ENCODE peak calls at places on chromosomes 11 and 22, in eight cellular contexts. One of them, this sample, is unnamed.

GRCh38 chr11:72113170-72113808 is 794 bp upstream of the ANAPC15 start:
- DNase-seq in substantia nigra: no peak
- DNase-seq in fibroblast of lung: peak; percentile 9
- DNase-seq in stimulated activated CD8-positive, alpha-beta memory T cell treated with anti-CD3 and anti-CD28 coated beads, Interleukin-7, amount 100 ng/mL, for 1 hour: no peak
- DNase-seq in ELR: peak; percentile 99
- DNase-seq in kidney epithelial cell: no peak
- DNase-seq in choroid plexus epithelial cell: no peak
- DNase-seq in fibroblast of villous mesenchyme: peak; percentile 7
- DNase-seq in this sample: peak; percentile 17

GRCh38 chr11:2541321-2541680 is 96.5 kb downstream of the KCNQ1 start:
- DNase-seq in choroid plexus epithelial cell: no peak
- DNase-seq in stimulated activated CD8-positive, alpha-beta memory T cell treated with anti-CD3 and anti-CD28 coated beads, Interleukin-7, amount 100 ng/mL, for 1 hour: no peak
- DNase-seq in fibroblast of lung: no peak
- DNase-seq in ELR: no peak
- DNase-seq in substantia nigra: no peak
- DNase-seq in kidney epithelial cell: no peak
- DNase-seq in fibroblast of villous mesenchyme: no peak
- DNase-seq in this sample: no peak

GRCh38 chr11:13207665-13208594 is 69.7 kb upstream of the BMAL1 start:
- DNase-seq in fibroblast of villous mesenchyme: peak; percentile 91
- DNase-seq in choroid plexus epithelial cell: peak; percentile 95
- DNase-seq in fibroblast of lung: peak; percentile 91
- DNase-seq in kidney epithelial cell: peak; percentile 78
- DNase-seq in substantia nigra: no peak
- DNase-seq in stimulated activated CD8-positive, alpha-beta memory T cell treated with anti-CD3 and anti-CD28 coated beads, Interleukin-7, amount 100 ng/mL, for 1 hour: no peak
- DNase-seq in ELR: peak; percentile 76
- DNase-seq in this sample: no peak

GRCh38 chr11:128054323-128054910 is 532.9 kb downstream of the ETS1 start:
- DNase-seq in fibroblast of villous mesenchyme: no peak
- DNase-seq in ELR: peak; percentile 15
- DNase-seq in stimulated activated CD8-positive, alpha-beta memory T cell treated with anti-CD3 and anti-CD28 coated beads, Interleukin-7, amount 100 ng/mL, for 1 hour: no peak
- DNase-seq in fibroblast of lung: peak; percentile 70
- DNase-seq in kidney epithelial cell: no peak
- DNase-seq in choroid plexus epithelial cell: no peak
- DNase-seq in substantia nigra: no peak
- DNase-seq in this sample: peak; percentile 67

GRCh38 chr22:19477321-19478085 is 1.5 kb downstream of the UFD1 start:
- DNase-seq in substantia nigra: no peak
- DNase-seq in fibroblast of villous mesenchyme: no peak
- DNase-seq in ELR: peak; percentile 29
- DNase-seq in choroid plexus epithelial cell: peak; percentile 41
- DNase-seq in stimulated activated CD8-positive, alpha-beta memory T cell treated with anti-CD3 and anti-CD28 coated beads, Interleukin-7, amount 100 ng/mL, for 1 hour: no peak
- DNase-seq in kidney epithelial cell: no peak
- DNase-seq in fibroblast of lung: peak; percentile 9
- DNase-seq in this sample: no peak

GRCh38 chr11:128172046-128172878 is 415.1 kb downstream of the ETS1 start:
- DNase-seq in choroid plexus epithelial cell: peak; percentile 93
- DNase-seq in fibroblast of villous mesenchyme: peak; percentile 87
- DNase-seq in stimulated activated CD8-positive, alpha-beta memory T cell treated with anti-CD3 and anti-CD28 coated beads, Interleukin-7, amount 100 ng/mL, for 1 hour: peak; percentile 67
- DNase-seq in ELR: peak; percentile 85
- DNase-seq in fibroblast of lung: peak; percentile 71
- DNase-seq in kidney epithelial cell: peak; percentile 45
- DNase-seq in substantia nigra: peak; percentile 9
- DNase-seq in this sample: peak; percentile 86

GRCh38 chr22:30813936-30814335 is 119.3 kb downstream of the OSBP2 start:
- DNase-seq in ELR: peak; percentile 15
- DNase-seq in choroid plexus epithelial cell: no peak
- DNase-seq in kidney epithelial cell: no peak
- DNase-seq in fibroblast of villous mesenchyme: no peak
- DNase-seq in substantia nigra: no peak
- DNase-seq in stimulated activated CD8-positive, alpha-beta memory T cell treated with anti-CD3 and anti-CD28 coated beads, Interleukin-7, amount 100 ng/mL, for 1 hour: no peak
- DNase-seq in fibroblast of lung: no peak
- DNase-seq in this sample: no peak

GRCh38 chr11:6817668-6818067 is 18.2 kb upstream of the OR6A2 start:
- DNase-seq in fibroblast of lung: no peak
- DNase-seq in substantia nigra: no peak
- DNase-seq in stimulated activated CD8-positive, alpha-beta memory T cell treated with anti-CD3 and anti-CD28 coated beads, Interleukin-7, amount 100 ng/mL, for 1 hour: no peak
- DNase-seq in choroid plexus epithelial cell: peak; percentile 60
- DNase-seq in fibroblast of villous mesenchyme: no peak
- DNase-seq in kidney epithelial cell: no peak
- DNase-seq in ELR: peak; percentile 12
- DNase-seq in this sample: no peak

GRCh38 chr22:40498454-40499186 is 128.2 kb downstream of the SGSM3 start:
- DNase-seq in fibroblast of villous mesenchyme: peak; percentile 90
- DNase-seq in kidney epithelial cell: peak; percentile 94
- DNase-seq in choroid plexus epithelial cell: peak; percentile 91
- DNase-seq in ELR: peak; percentile 96
- DNase-seq in substantia nigra: no peak
- DNase-seq in stimulated activated CD8-positive, alpha-beta memory T cell treated with anti-CD3 and anti-CD28 coated beads, Interleukin-7, amount 100 ng/mL, for 1 hour: no peak
- DNase-seq in fibroblast of lung: peak; percentile 100
- DNase-seq in this sample: no peak

GRCh38 chr11:109865558-109866186 is 227.5 kb upstream of the ZC3H12C start:
- DNase-seq in kidney epithelial cell: no peak
- DNase-seq in fibroblast of villous mesenchyme: no peak
- DNase-seq in fibroblast of lung: no peak
- DNase-seq in stimulated activated CD8-positive, alpha-beta memory T cell treated with anti-CD3 and anti-CD28 coated beads, Interleukin-7, amount 100 ng/mL, for 1 hour: no peak
- DNase-seq in choroid plexus epithelial cell: no peak
- DNase-seq in substantia nigra: no peak
- DNase-seq in ELR: peak; percentile 7
- DNase-seq in this sample: no peak

GRCh38 chr11:44224867-44225501 is 85.0 kb downstream of the ALX4 start:
- DNase-seq in stimulated activated CD8-positive, alpha-beta memory T cell treated with anti-CD3 and anti-CD28 coated beads, Interleukin-7, amount 100 ng/mL, for 1 hour: no peak
- DNase-seq in fibroblast of lung: no peak
- DNase-seq in choroid plexus epithelial cell: no peak
- DNase-seq in substantia nigra: no peak
- DNase-seq in ELR: no peak
- DNase-seq in fibroblast of villous mesenchyme: no peak
- DNase-seq in kidney epithelial cell: no peak
- DNase-seq in this sample: no peak

GRCh38 chr22:20463324-20464095 is 25.9 kb upstream of the SCARF2 start:
- DNase-seq in stimulated activated CD8-positive, alpha-beta memory T cell treated with anti-CD3 and anti-CD28 coated beads, Interleukin-7, amount 100 ng/mL, for 1 hour: no peak
- DNase-seq in kidney epithelial cell: no peak
- DNase-seq in choroid plexus epithelial cell: no peak
- DNase-seq in substantia nigra: no peak
- DNase-seq in fibroblast of lung: no peak
- DNase-seq in ELR: no peak
- DNase-seq in fibroblast of villous mesenchyme: no peak
- DNase-seq in this sample: peak; percentile 27

GRCh38 chr11:68020575-68020974 is 9.9 kb upstream of the NDUFS8 start:
- DNase-seq in stimulated activated CD8-positive, alpha-beta memory T cell treated with anti-CD3 and anti-CD28 coated beads, Interleukin-7, amount 100 ng/mL, for 1 hour: no peak
- DNase-seq in choroid plexus epithelial cell: peak; percentile 51
- DNase-seq in fibroblast of villous mesenchyme: peak; percentile 25
- DNase-seq in ELR: peak; percentile 70
- DNase-seq in fibroblast of lung: no peak
- DNase-seq in substantia nigra: no peak
- DNase-seq in kidney epithelial cell: no peak
- DNase-seq in this sample: no peak

GRCh38 chr11:1195690-1196515 is 27.0 kb upstream of the MUC5B start:
- DNase-seq in fibroblast of villous mesenchyme: no peak
- DNase-seq in substantia nigra: no peak
- DNase-seq in fibroblast of lung: no peak
- DNase-seq in stimulated activated CD8-positive, alpha-beta memory T cell treated with anti-CD3 and anti-CD28 coated beads, Interleukin-7, amount 100 ng/mL, for 1 hour: no peak
- DNase-seq in choroid plexus epithelial cell: no peak
- DNase-seq in kidney epithelial cell: no peak
- DNase-seq in ELR: no peak
- DNase-seq in this sample: no peak

GRCh38 chr11:97865424-97866012 is 1155.2 kb upstream of the CNTN5 start:
- DNase-seq in stimulated activated CD8-positive, alpha-beta memory T cell treated with anti-CD3 and anti-CD28 coated beads, Interleukin-7, amount 100 ng/mL, for 1 hour: no peak
- DNase-seq in kidney epithelial cell: no peak
- DNase-seq in choroid plexus epithelial cell: no peak
- DNase-seq in fibroblast of lung: no peak
- DNase-seq in fibroblast of villous mesenchyme: no peak
- DNase-seq in substantia nigra: no peak
- DNase-seq in ELR: no peak
- DNase-seq in this sample: no peak

GRCh38 chr11:61152816-61153592 is 8.2 kb downstream of the VPS37C start:
- DNase-seq in substantia nigra: no peak
- DNase-seq in kidney epithelial cell: peak; percentile 80
- DNase-seq in ELR: peak; percentile 77
- DNase-seq in choroid plexus epithelial cell: peak; percentile 80
- DNase-seq in fibroblast of villous mesenchyme: peak; percentile 76
- DNase-seq in stimulated activated CD8-positive, alpha-beta memory T cell treated with anti-CD3 and anti-CD28 coated beads, Interleukin-7, amount 100 ng/mL, for 1 hour: no peak
- DNase-seq in fibroblast of lung: peak; percentile 86
- DNase-seq in this sample: no peak

GRCh38 chr11:8384199-8384821 is 120.6 kb upstream of the LMO1 start:
- DNase-seq in substantia nigra: no peak
- DNase-seq in fibroblast of villous mesenchyme: peak; percentile 83
- DNase-seq in kidney epithelial cell: peak; percentile 86
- DNase-seq in choroid plexus epithelial cell: no peak
- DNase-seq in fibroblast of lung: peak; percentile 32
- DNase-seq in stimulated activated CD8-positive, alpha-beta memory T cell treated with anti-CD3 and anti-CD28 coated beads, Interleukin-7, amount 100 ng/mL, for 1 hour: no peak
- DNase-seq in ELR: peak; percentile 66
- DNase-seq in this sample: no peak

GRCh38 chr22:38026130-38027111 is 30.8 kb upstream of the PICK1 start:
- DNase-seq in fibroblast of villous mesenchyme: no peak
- DNase-seq in kidney epithelial cell: no peak
- DNase-seq in fibroblast of lung: no peak
- DNase-seq in substantia nigra: peak; percentile 69
- DNase-seq in choroid plexus epithelial cell: no peak
- DNase-seq in stimulated activated CD8-positive, alpha-beta memory T cell treated with anti-CD3 and anti-CD28 coated beads, Interleukin-7, amount 100 ng/mL, for 1 hour: no peak
- DNase-seq in ELR: no peak
- DNase-seq in this sample: no peak

This sample was measured in DND-41.